ENCODE peak calls at places on chromosome 11, in nine cellular contexts. G, C, J, Z, X, O, N, Y and I are unnamed samples.
A peak's percentile ranks its signal among the peaks of the same experiment; 100 is the strongest.

GRCh38 chr11:26219506-26220117 is 112.3 kb upstream of the ANO3 start:
- DNase-seq in G (no peak), C (no peak), J (no peak), Z (no peak), X (peak; percentile 28), O (no peak), N (no peak), Y (no peak), I (no peak)

GRCh38 chr11:12214751-12215150 is 104.4 kb downstream of the MICAL2 start:
- DNase-seq in G (no peak), C (no peak), J (no peak), Z (no peak), X (peak; percentile 73), O (no peak), N (no peak), Y (no peak), I (no peak)

GRCh38 chr11:41456288-41456687 is 3.2 kb downstream of the LRRC4C start:
- DNase-seq in G (no peak), C (peak; percentile 47), J (no peak), Z (no peak), X (no peak), O (no peak), N (no peak), Y (no peak), I (no peak)

GRCh38 chr11:35943294-35943693 is 568 bp upstream of the LDLRAD3 start:
- DNase-seq in G (no peak), C (no peak), J (no peak), Z (no peak), X (no peak), O (no peak), N (peak; percentile 66), Y (no peak), I (no peak)

GRCh38 chr11:36109499-36109849 is 165.6 kb downstream of the LDLRAD3 start:
- DNase-seq in G (no peak), C (no peak), J (no peak), Z (no peak), X (no peak), O (no peak), N (no peak), Y (no peak), I (no peak)

GRCh38 chr11:112292188-112292587 is 31.5 kb upstream of the PLET1 start:
- DNase-seq in G (no peak), C (no peak), J (no peak), Z (no peak), X (no peak), O (no peak), N (no peak), Y (no peak), I (no peak)

GRCh38 chr11:12556788-12557384 is 117.3 kb upstream of the TEAD1 start:
- DNase-seq in G (no peak), C (peak; percentile 48), J (peak; percentile 76), Z (peak; percentile 44), X (peak; percentile 94), O (peak; percentile 71), N (peak; percentile 93), Y (peak; percentile 90), I (no peak)

GRCh38 chr11:12143461-12144258 is 33.3 kb downstream of the MICAL2 start:
- DNase-seq in G (no peak), C (no peak), J (no peak), Z (no peak), X (no peak), O (no peak), N (no peak), Y (no peak), I (no peak)

DNA sequence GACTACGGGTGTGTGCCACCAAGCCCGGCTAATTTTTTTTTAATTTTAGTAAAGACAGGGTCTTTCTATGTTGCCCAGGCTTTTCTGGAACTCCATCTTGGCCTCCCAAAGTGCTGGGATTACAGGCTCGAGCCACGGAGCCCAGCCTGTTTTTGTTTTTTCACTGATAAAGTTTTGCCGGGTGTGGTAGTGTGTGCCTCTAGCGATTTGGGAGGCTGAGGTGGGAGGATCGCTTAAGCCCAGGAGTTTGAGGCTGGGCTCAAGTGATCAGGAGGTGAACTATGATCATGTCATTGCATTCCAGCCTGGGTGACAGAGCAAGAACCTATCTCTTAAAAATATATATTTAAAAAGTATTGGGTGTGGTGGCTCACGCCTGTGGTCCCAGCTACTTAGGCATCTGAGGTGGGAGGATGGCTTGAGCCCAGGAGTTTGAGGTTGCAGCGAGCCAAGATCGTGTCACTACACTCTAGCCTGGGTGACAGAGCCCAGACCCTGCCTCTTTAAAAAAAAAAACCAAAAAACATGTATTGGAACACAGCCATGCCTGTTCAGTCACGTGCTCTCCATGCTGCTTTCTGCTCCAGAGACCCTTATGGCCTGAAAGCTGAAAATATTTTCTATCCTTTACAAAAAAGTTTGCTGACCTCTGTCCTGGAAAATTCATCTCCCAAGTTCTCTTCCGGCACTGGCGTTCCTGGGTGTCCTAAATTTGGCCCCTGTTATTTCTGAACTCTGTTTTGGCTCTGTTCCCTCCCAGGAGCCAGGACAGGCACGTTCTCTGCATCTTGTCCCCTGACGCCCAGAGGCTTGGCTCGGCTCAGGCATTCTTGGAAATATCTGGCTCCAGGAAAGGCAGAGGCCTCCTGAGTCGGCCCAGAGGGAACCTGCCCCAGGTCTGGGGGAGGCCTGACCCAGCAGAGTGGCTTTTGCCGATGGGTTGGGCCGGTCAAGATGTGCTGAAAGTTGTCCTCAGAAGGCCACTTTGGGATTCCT is 61.4 kb upstream of the PPP6R3 start:
- DNase-seq in G (no peak), C (no peak), J (peak; percentile 26), Z (no peak), X (no peak), O (peak; percentile 90), N (no peak), Y (peak; percentile 80), I (no peak)
- H3K4me1 ChIP-seq in G (no peaks in the 10 kb centered on the region), C (no peaks in the 10 kb centered on the region), J (peaks cover 11% of the 10 kb centered on the region), Z (peaks cover 23% of the 10 kb centered on the region), X (peaks cover 19% of the 10 kb centered on the region), O (peaks cover 36% of the 10 kb centered on the region), N (peaks cover 38% of the 10 kb centered on the region), Y (no peaks in the 10 kb centered on the region), I (no peaks in the 10 kb centered on the region)

GRCh38 chr11:67349927-67350465 is 3.4 kb downstream of the POLD4 start:
- DNase-seq in G (no peak), C (no peak), J (no peak), Z (no peak), X (no peak), O (no peak), N (no peak), Y (no peak), I (no peak)

GRCh38 chr11:67351275-67352005 is 1.9 kb downstream of the POLD4 start:
- DNase-seq in G (peak; percentile 84), C (no peak), J (peak; percentile 78), Z (no peak), X (peak; percentile 89), O (peak; percentile 80), N (peak; percentile 75), Y (peak; percentile 87), I (peak; percentile 77)

GRCh38 chr11:67349457-67349856 is 3.9 kb downstream of the POLD4 start:
- DNase-seq in G (no peak), C (no peak), J (no peak), Z (no peak), X (no peak), O (no peak), N (no peak), Y (no peak), I (no peak)

GRCh38 chr11:67347964-67348749 is 5.2 kb downstream of the POLD4 start:
- DNase-seq in G (no peak), C (no peak), J (peak; percentile 29), Z (no peak), X (peak; percentile 27), O (no peak), N (no peak), Y (peak; percentile 25), I (no peak)

DNA sequence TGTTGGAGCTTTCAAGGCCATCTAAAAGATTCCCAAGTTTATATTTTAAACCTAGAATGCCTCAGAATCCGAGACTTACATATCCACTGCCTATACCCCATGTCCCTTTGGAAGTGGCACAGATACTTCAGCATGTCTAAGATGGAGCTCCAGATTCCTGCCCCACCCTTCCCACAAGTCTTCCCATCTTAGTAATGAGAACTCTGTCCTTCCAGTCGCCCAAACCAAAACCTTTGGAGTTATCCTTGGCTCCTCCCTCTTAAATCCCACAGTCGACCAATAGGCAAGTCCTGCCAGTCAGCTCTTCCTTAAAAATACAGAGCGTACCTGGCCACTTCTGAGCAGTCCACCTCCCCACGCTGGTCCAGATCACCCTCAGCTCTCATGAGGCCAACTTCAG is 4.3 kb downstream of the POLD4 start:
- DNase-seq in G (no peak), C (no peak), J (no peak), Z (no peak), X (no peak), O (no peak), N (no peak), Y (no peak), I (no peak)
- H3K4me1 ChIP-seq in G (peaks cover 65% of the 10 kb centered on the region), C (peaks cover 4% of the 10 kb centered on the region), J (peaks cover 89% of the 10 kb centered on the region), Z (peaks cover 23% of the 10 kb centered on the region), X (peaks cover 44% of the 10 kb centered on the region), O (peaks cover 23% of the 10 kb centered on the region), N (peaks cover 7% of the 10 kb centered on the region), Y (no peaks in the 10 kb centered on the region), I (peaks cover 23% of the 10 kb centered on the region)

GRCh38 chr11:31807791-31808074 is 3.4 kb downstream of the PAX6 start:
- DNase-seq in G (no peak), C (no peak), J (no peak), Z (no peak), X (no peak), O (no peak), N (no peak), Y (no peak), I (no peak)

GRCh38 chr11:31808268-31808667 is 2.9 kb downstream of the PAX6 start:
- DNase-seq in G (no peak), C (no peak), J (no peak), Z (no peak), X (no peak), O (no peak), N (no peak), Y (no peak), I (no peak)

GRCh38 chr11:31809543-31809856 is 1.6 kb downstream of the PAX6 start:
- DNase-seq in G (no peak), C (no peak), J (no peak), Z (no peak), X (no peak), O (no peak), N (peak; percentile 28), Y (no peak), I (no peak)

GRCh38 chr11:31809857-31810778 is 1.0 kb downstream of the PAX6 start:
- DNase-seq in G (no peak), C (no peak), J (no peak), Z (no peak), X (peak; percentile 63), O (peak; percentile 60), N (peak; percentile 76), Y (peak; percentile 83), I (no peak)

DNA sequence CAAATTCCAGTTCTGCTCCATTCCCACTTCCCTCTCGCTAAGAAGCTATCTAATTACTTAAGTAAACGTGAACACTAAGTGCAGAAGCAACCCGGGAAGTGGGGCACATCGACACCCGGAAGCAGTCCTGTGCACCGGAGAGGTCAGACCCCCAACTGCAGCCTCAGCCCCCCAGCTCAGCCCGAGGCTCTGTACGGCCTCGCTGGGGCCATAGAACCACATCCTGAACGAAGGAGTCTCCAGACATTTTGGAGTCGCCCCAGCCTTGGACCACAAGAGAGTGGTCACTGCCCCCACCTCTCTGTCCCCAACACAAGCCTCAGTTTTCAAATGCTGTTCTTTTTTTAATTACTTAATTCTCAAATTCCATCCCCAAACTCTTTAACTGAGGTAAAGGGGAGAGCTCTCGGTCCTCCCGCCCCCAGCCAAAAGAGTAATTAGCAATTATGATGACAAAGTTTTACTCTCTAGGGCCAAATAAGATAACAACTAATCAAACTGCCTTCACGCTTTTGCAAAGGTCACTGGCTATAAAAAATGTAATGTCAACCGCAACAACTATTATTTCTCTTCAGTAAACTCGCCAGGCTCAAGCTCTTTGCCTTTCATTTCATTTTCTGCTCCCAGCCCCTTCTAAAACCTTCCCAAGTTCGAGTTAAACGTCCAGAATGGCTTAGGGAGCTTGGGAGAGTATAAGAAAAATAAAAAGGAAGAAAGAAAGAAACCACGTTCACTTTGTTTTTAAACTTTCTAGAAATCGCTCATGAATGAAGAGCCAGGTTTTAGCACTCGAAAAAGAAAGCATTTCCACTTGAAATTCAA is 2.2 kb downstream of the PAX6 start:
- DNase-seq in G (no peak), C (no peak), J (no peak), Z (no peak), X (no peak), O (no peak), N (peak; percentile 64), Y (peak; percentile 22), I (no peak)
- H3K4me1 ChIP-seq in G (no peaks in the 10 kb centered on the region), C (peaks cover 7% of the 10 kb centered on the region), J (peaks cover 65% of the 10 kb centered on the region), Z (peaks cover 62% of the 10 kb centered on the region), X (peaks cover 16% of the 10 kb centered on the region), O (peaks cover 55% of the 10 kb centered on the region), N (peaks cover 3% of the 10 kb centered on the region), Y (peaks cover 3% of the 10 kb centered on the region), I (peaks cover 26% of the 10 kb centered on the region)

GRCh38 chr11:62542111-62542745 is 4.4 kb downstream of the AHNAK start:
- DNase-seq in G (no peak), C (no peak), J (no peak), Z (no peak), X (no peak), O (no peak), N (no peak), Y (no peak), I (peak; percentile 65)
- H3K4me1 ChIP-seq in G (peaks cover 38% of the 10 kb centered on the region), C (peaks cover 3% of the 10 kb centered on the region), J (peaks cover 81% of the 10 kb centered on the region), Z (peaks cover 66% of the 10 kb centered on the region), X (peaks cover 52% of the 10 kb centered on the region), O (peaks cover 73% of the 10 kb centered on the region), N (peaks cover 23% of the 10 kb centered on the region), Y (peaks cover 4% of the 10 kb centered on the region), I (peaks cover 65% of the 10 kb centered on the region)